ENCODE peak calls at places on chromosome 20, in six cellular contexts. L, I, O, S, A and C are unnamed samples. For H3K36me3, the result is how much of the 10 kb centered on the place peaks cover.

GRCh38 chr20:19122395-19122794 is 90.0 kb upstream of the SLC24A3 start:
- DNase-seq in L (no peak), I (no peak), O (no peak), S (no peak), A (no peak), C (no peak)

GRCh38 chr20:34951252-34951651 is 4.4 kb downstream of the GSS start:
- DNase-seq in L (peak), I (no peak), O (peak), S (peak), A (no peak), C (no peak)

GRCh38 chr20:2390971-2391675 is 10.4 kb downstream of the TGM6 start:
- DNase-seq in L (no peak), I (no peak), O (no peak), S (no peak), A (no peak), C (no peak)

GRCh38 chr20:52154575-52154974 is 37.0 kb downstream of the ZFP64 start:
- DNase-seq in L (no peak), I (no peak), O (no peak), S (no peak), A (no peak), C (no peak)

GRCh38 chr20:51481311-51481997 is 61.1 kb downstream of the NFATC2 start:
- DNase-seq in L (peak), I (no peak), O (no peak), S (peak), A (no peak), C (no peak)

GRCh38 chr20:10654630-10655029 is 19.2 kb downstream of the JAG1 start:
- DNase-seq in L (peak), I (peak), O (no peak), S (no peak), A (no peak), C (peak)

GRCh38 chr20:44069203-44069931 is 117.6 kb downstream of the JPH2 start:
- DNase-seq in L (no peak), I (no peak), O (no peak), S (no peak), A (no peak), C (no peak)

GRCh38 chr20:37501940-37502339 is 19.1 kb upstream of the NNAT start:
- DNase-seq in L (no peak), I (no peak), O (no peak), S (no peak), A (no peak), C (no peak)

GRCh38 chr20:33697129-33697528 is 10.9 kb upstream of the E2F1 start:
- DNase-seq in L (no peak), I (no peak), O (no peak), S (no peak), A (no peak), C (no peak)

GRCh38 chr20:57659789-57660509 is 39.7 kb upstream of the ZBP1 start:
- DNase-seq in L (no peak), I (peak), O (no peak), S (no peak), A (no peak), C (no peak)

GRCh38 chr20:57395111-57395959 is 4.1 kb downstream of the RBM38 start:
- DNase-seq in L (peak), I (no peak), O (no peak), S (no peak), A (no peak), C (peak)

GRCh38 chr20:3658708-3659491 is 4.3 kb downstream of the GFRA4 start:
- DNase-seq in L (peak), I (no peak), O (no peak), S (peak), A (no peak), C (peak)

GRCh38 chr20:10524034-10524476 is 89.0 kb downstream of the SLX4IP start:
- DNase-seq in L (no peak), I (no peak), O (no peak), S (no peak), A (no peak), C (peak)

GRCh38 chr20:50121858-50122271 is 8.9 kb upstream of the UBE2V1 start:
- DNase-seq in L (peak), I (no peak), O (no peak), S (peak), A (no peak), C (no peak)

GRCh38 chr20:55086421-55086820 is 611.0 kb downstream of the DOK5 start:
- DNase-seq in L (no peak), I (no peak), O (no peak), S (no peak), A (no peak), C (no peak)

GRCh38 chr20:62900052-62900691 is 26.1 kb downstream of the DIDO1 start:
- DNase-seq in L (peak), I (peak), O (no peak), S (peak), A (peak), C (peak)

GRCh38 chr20:62901891-62902290 is 24.4 kb downstream of the DIDO1 start:
- DNase-seq in L (no peak), I (no peak), O (no peak), S (no peak), A (no peak), C (no peak)

GRCh38 chr20:62899633-62900051 is 26.7 kb downstream of the DIDO1 start:
- DNase-seq in L (no peak), I (no peak), O (no peak), S (no peak), A (no peak), C (peak)

GRCh38 chr20:62898970-62899632 is 27.2 kb downstream of the DIDO1 start:
- DNase-seq in L (no peak), I (no peak), O (no peak), S (no peak), A (no peak), C (no peak)

GRCh38 chr20:62900692-62901584 is 25.4 kb downstream of the DIDO1 start:
- DNase-seq in L (peak), I (peak), O (peak), S (peak), A (no peak), C (peak)
- TF ChIP-seq CTCF in L (peak), I (no peak), O (no peak), S (no peak), A (no peak), C (peak)

GRCh38 chr20:15265910-15266309 is 928.5 kb upstream of the FLRT3 start:
- DNase-seq in L (no peak), I (no peak), O (no peak), S (no peak), A (no peak), C (no peak)
- H3K36me3 ChIP-seq in L (under half), I (under half), O (under half), S (under half), A (under half), C (under half)

GRCh38 chr20:36217226-36217625 is 19.1 kb upstream of the AAR2 start:
- DNase-seq in L (no peak), I (no peak), O (no peak), S (no peak), A (no peak), C (no peak)
- TF ChIP-seq CTCF in L (peak), I (no peak), O (peak), S (no peak), A (no peak), C (no peak)

GRCh38 chr20:25281541-25281991 is 33.7 kb downstream of the PYGB start:
- DNase-seq in L (no peak), I (no peak), O (no peak), S (peak), A (no peak), C (peak)

GRCh38 chr20:25278636-25279361 is 30.9 kb downstream of the PYGB start:
- DNase-seq in L (no peak), I (no peak), O (no peak), S (no peak), A (no peak), C (peak)

GRCh38 chr20:25280574-25281535 is 33.0 kb downstream of the PYGB start:
- DNase-seq in L (no peak), I (no peak), O (no peak), S (no peak), A (no peak), C (peak)

GRCh38 chr20:25279403-25279802 is 31.5 kb downstream of the PYGB start:
- DNase-seq in L (no peak), I (no peak), O (no peak), S (no peak), A (no peak), C (peak)

GRCh38 chr20:25280051-25280573 is 32.2 kb downstream of the PYGB start:
- DNase-seq in L (no peak), I (no peak), O (no peak), S (peak), A (no peak), C (peak)
- H3K36me3 ChIP-seq in L (half or more), I (half or more), O (under half), S (under half), A (under half), C (under half)

DNA sequence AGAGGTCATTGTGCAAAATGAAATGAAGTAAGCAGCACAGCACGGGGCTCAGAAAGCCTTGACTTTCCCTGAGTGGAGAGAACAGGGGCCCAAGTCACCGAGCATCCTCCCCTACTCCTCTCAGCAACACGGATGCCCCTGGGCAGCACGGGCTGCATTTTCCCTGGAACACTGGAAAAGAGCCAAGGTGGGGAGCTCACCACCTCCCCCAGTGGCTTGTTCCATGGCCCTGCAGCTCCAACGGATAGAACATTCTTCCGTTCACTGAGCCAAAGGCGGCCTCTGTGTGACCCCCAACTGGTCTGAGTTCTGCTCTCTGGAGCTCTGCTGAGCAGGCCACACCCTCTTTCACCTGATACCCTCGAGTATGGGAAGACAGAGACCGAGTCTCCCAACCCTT is 20.8 kb upstream of the EMILIN3 start:
- DNase-seq in L (no peak), I (no peak), O (peak), S (no peak), A (no peak), C (no peak)
- TF ChIP-seq CTCF in L (no peak), I (no peak), O (no peak), S (no peak), A (no peak), C (no peak)

GRCh38 chr20:48953653-48954052 is 32.1 kb downstream of the ARFGEF2 start:
- DNase-seq in L (no peak), I (no peak), O (no peak), S (no peak), A (no peak), C (no peak)
- H3K36me3 ChIP-seq in L (under half), I (under half), O (half or more), S (half or more), A (under half), C (under half)

GRCh38 chr20:58990651-58991445 is 9.8 kb downstream of the NELFCD start:
- DNase-seq in L (no peak), I (no peak), O (no peak), S (no peak), A (no peak), C (no peak)
- TF ChIP-seq CTCF in L (no peak), I (no peak), O (no peak), S (no peak), A (no peak), C (no peak)

GRCh38 chr20:53579581-53580375 is 13.9 kb downstream of the ZNF217 start:
- DNase-seq in L (peak), I (peak), O (peak), S (peak), A (no peak), C (peak)
- H3K36me3 ChIP-seq in L (under half), I (under half), O (half or more), S (half or more), A (under half), C (under half)